ENCODE peak calls at places on chromosomes 2 and 18, in four cellular contexts. L is cardiac fibroblast, J is chondrocyte, V is GM12864. W is an unnamed sample.

GRCh38 chr2:236536727-236537398 is 32.8 kb upstream of the ACKR3 start:
- DNase-seq in V (no peak), L (no peak), J (no peak), W (peak)

GRCh38 chr2:99607454-99607853 is 117.6 kb upstream of the REV1 start:
- DNase-seq in V (no peak), L (no peak), J (no peak), W (no peak)

GRCh38 chr2:239473211-239473805 is 72.5 kb upstream of the HDAC4 start:
- DNase-seq in V (no peak), L (no peak), J (peak), W (no peak)

GRCh38 chr2:159035790-159036411 is 67.5 kb downstream of the TANC1 start:
- DNase-seq in J (no peak), V (no peak), L (peak), W (no peak)

GRCh38 chr2:198641161-198641560 is 816.6 kb downstream of the SATB2 start:
- DNase-seq in L (no peak), J (no peak), V (no peak), W (no peak)

GRCh38 chr2:234840336-234840735 is 111.5 kb upstream of the SH3BP4 start:
- DNase-seq in V (no peak), J (no peak), L (peak), W (no peak)

GRCh38 chr2:45888167-45888566 is 236.7 kb downstream of the PRKCE start:
- DNase-seq in V (no peak), L (peak), J (no peak), W (no peak)

GRCh38 chr2:72561621-72562318 is 264.1 kb downstream of the EXOC6B start:
- DNase-seq in J (no peak), V (no peak), L (peak), W (no peak)

GRCh38 chr18:27964811-27965210 is 212.1 kb downstream of the CDH2 start:
- DNase-seq in J (no peak), L (peak), V (no peak), W (no peak)